ENCODE peak calls at places on chromosomes 11 and 22, in seven cellular contexts. One of them, this sample, is unnamed.

GRCh38 chr11:2929880-2930704 is 872 bp upstream of the PHLDA2 start:
- DNase-seq in GM23338: peak; percentile 69
- DNase-seq in CD8-positive, alpha-beta memory T cell: no peak
- DNase-seq in T-helper 2 cell: no peak
- DNase-seq in uterus: no peak
- DNase-seq in sigmoid colon: peak; percentile 70
- DNase-seq in activated T-helper 1 cell treated with anti-CD3 and anti-CD28 coated beads, Interleukin-12 subunit alpha, Interleukin-12 subunit beta, Interleukin-2, Interleukin-4 antibody, amounts not matched to agents 30 ng/mL and 10 ng/mL and 1 ng/mL, durations not matched to agents 14 hours and 24 hours and 36 hours: no peak
- DNase-seq in this sample: no peak

GRCh38 chr11:67351275-67352005 is 1.9 kb downstream of the POLD4 start:
- DNase-seq in GM23338: peak; percentile 90
- DNase-seq in CD8-positive, alpha-beta memory T cell: peak; percentile 55
- DNase-seq in T-helper 2 cell: peak; percentile 44
- DNase-seq in uterus: peak; percentile 68
- DNase-seq in sigmoid colon: peak; percentile 84
- DNase-seq in activated T-helper 1 cell treated with anti-CD3 and anti-CD28 coated beads, Interleukin-12 subunit alpha, Interleukin-12 subunit beta, Interleukin-2, Interleukin-4 antibody, amounts not matched to agents 30 ng/mL and 10 ng/mL and 1 ng/mL, durations not matched to agents 14 hours and 24 hours and 36 hours: peak; percentile 45
- DNase-seq in this sample: no peak

GRCh38 chr11:63592975-63593395 is 21.2 kb downstream of the PLAAT3 start:
- DNase-seq in GM23338: peak; percentile 60
- DNase-seq in CD8-positive, alpha-beta memory T cell: no peak
- DNase-seq in T-helper 2 cell: no peak
- DNase-seq in uterus: no peak
- DNase-seq in sigmoid colon: no peak
- DNase-seq in activated T-helper 1 cell treated with anti-CD3 and anti-CD28 coated beads, Interleukin-12 subunit alpha, Interleukin-12 subunit beta, Interleukin-2, Interleukin-4 antibody, amounts not matched to agents 30 ng/mL and 10 ng/mL and 1 ng/mL, durations not matched to agents 14 hours and 24 hours and 36 hours: no peak
- DNase-seq in this sample: no peak

GRCh38 chr11:30583505-30584280 is 2.5 kb downstream of the MPPED2 start:
- DNase-seq in GM23338: peak; percentile 62
- DNase-seq in CD8-positive, alpha-beta memory T cell: no peak
- DNase-seq in T-helper 2 cell: no peak
- DNase-seq in uterus: peak; percentile 66
- DNase-seq in sigmoid colon: peak; percentile 70
- DNase-seq in activated T-helper 1 cell treated with anti-CD3 and anti-CD28 coated beads, Interleukin-12 subunit alpha, Interleukin-12 subunit beta, Interleukin-2, Interleukin-4 antibody, amounts not matched to agents 30 ng/mL and 10 ng/mL and 1 ng/mL, durations not matched to agents 14 hours and 24 hours and 36 hours: no peak
- DNase-seq in this sample: peak; percentile 21

GRCh38 chr22:20803696-20804324 is 29.9 kb downstream of the SERPIND1 start:
- DNase-seq in GM23338: peak; percentile 65
- DNase-seq in CD8-positive, alpha-beta memory T cell: no peak
- DNase-seq in T-helper 2 cell: no peak
- DNase-seq in uterus: peak; percentile 28
- DNase-seq in sigmoid colon: no peak
- DNase-seq in activated T-helper 1 cell treated with anti-CD3 and anti-CD28 coated beads, Interleukin-12 subunit alpha, Interleukin-12 subunit beta, Interleukin-2, Interleukin-4 antibody, amounts not matched to agents 30 ng/mL and 10 ng/mL and 1 ng/mL, durations not matched to agents 14 hours and 24 hours and 36 hours: no peak
- DNase-seq in this sample: no peak

GRCh38 chr11:131745405-131745804 is 375.0 kb downstream of the NTM start:
- DNase-seq in GM23338: no peak
- DNase-seq in CD8-positive, alpha-beta memory T cell: no peak
- DNase-seq in T-helper 2 cell: no peak
- DNase-seq in uterus: no peak
- DNase-seq in sigmoid colon: no peak
- DNase-seq in activated T-helper 1 cell treated with anti-CD3 and anti-CD28 coated beads, Interleukin-12 subunit alpha, Interleukin-12 subunit beta, Interleukin-2, Interleukin-4 antibody, amounts not matched to agents 30 ng/mL and 10 ng/mL and 1 ng/mL, durations not matched to agents 14 hours and 24 hours and 36 hours: no peak
- DNase-seq in this sample: no peak

GRCh38 chr22:27639180-27640086 is 162.1 kb downstream of the MN1 start:
- DNase-seq in GM23338: no peak
- DNase-seq in CD8-positive, alpha-beta memory T cell: no peak
- DNase-seq in T-helper 2 cell: no peak
- DNase-seq in uterus: no peak
- DNase-seq in sigmoid colon: no peak
- DNase-seq in activated T-helper 1 cell treated with anti-CD3 and anti-CD28 coated beads, Interleukin-12 subunit alpha, Interleukin-12 subunit beta, Interleukin-2, Interleukin-4 antibody, amounts not matched to agents 30 ng/mL and 10 ng/mL and 1 ng/mL, durations not matched to agents 14 hours and 24 hours and 36 hours: no peak
- DNase-seq in this sample: no peak

GRCh38 chr11:8082391-8083087 is 1.5 kb downstream of the TUB start:
- DNase-seq in GM23338: peak; percentile 64
- DNase-seq in CD8-positive, alpha-beta memory T cell: no peak
- DNase-seq in T-helper 2 cell: no peak
- DNase-seq in uterus: no peak
- DNase-seq in sigmoid colon: no peak
- DNase-seq in activated T-helper 1 cell treated with anti-CD3 and anti-CD28 coated beads, Interleukin-12 subunit alpha, Interleukin-12 subunit beta, Interleukin-2, Interleukin-4 antibody, amounts not matched to agents 30 ng/mL and 10 ng/mL and 1 ng/mL, durations not matched to agents 14 hours and 24 hours and 36 hours: no peak
- DNase-seq in this sample: no peak

GRCh38 chr11:63890368-63890767 is 26.6 kb downstream of the RCOR2 start:
- DNase-seq in GM23338: no peak
- DNase-seq in CD8-positive, alpha-beta memory T cell: no peak
- DNase-seq in T-helper 2 cell: no peak
- DNase-seq in uterus: no peak
- DNase-seq in sigmoid colon: no peak
- DNase-seq in activated T-helper 1 cell treated with anti-CD3 and anti-CD28 coated beads, Interleukin-12 subunit alpha, Interleukin-12 subunit beta, Interleukin-2, Interleukin-4 antibody, amounts not matched to agents 30 ng/mL and 10 ng/mL and 1 ng/mL, durations not matched to agents 14 hours and 24 hours and 36 hours: no peak
- DNase-seq in this sample: no peak

GRCh38 chr11:69923641-69924307 is 104.6 kb upstream of the FGF3 start:
- DNase-seq in GM23338: no peak
- DNase-seq in CD8-positive, alpha-beta memory T cell: no peak
- DNase-seq in T-helper 2 cell: no peak
- DNase-seq in uterus: peak; percentile 6
- DNase-seq in sigmoid colon: peak; percentile 48
- DNase-seq in activated T-helper 1 cell treated with anti-CD3 and anti-CD28 coated beads, Interleukin-12 subunit alpha, Interleukin-12 subunit beta, Interleukin-2, Interleukin-4 antibody, amounts not matched to agents 30 ng/mL and 10 ng/mL and 1 ng/mL, durations not matched to agents 14 hours and 24 hours and 36 hours: no peak
- DNase-seq in this sample: no peak

GRCh38 chr11:128884703-128885338 is 6.3 kb upstream of the KCNJ5 start:
- DNase-seq in GM23338: peak; percentile 85
- DNase-seq in CD8-positive, alpha-beta memory T cell: peak; percentile 41
- DNase-seq in T-helper 2 cell: no peak
- DNase-seq in uterus: peak; percentile 25
- DNase-seq in sigmoid colon: peak; percentile 72
- DNase-seq in activated T-helper 1 cell treated with anti-CD3 and anti-CD28 coated beads, Interleukin-12 subunit alpha, Interleukin-12 subunit beta, Interleukin-2, Interleukin-4 antibody, amounts not matched to agents 30 ng/mL and 10 ng/mL and 1 ng/mL, durations not matched to agents 14 hours and 24 hours and 36 hours: peak; percentile 52
- DNase-seq in this sample: no peak

GRCh38 chr22:42949159-42949558 is 65.8 kb downstream of the PACSIN2 start:
- DNase-seq in GM23338: no peak
- DNase-seq in CD8-positive, alpha-beta memory T cell: no peak
- DNase-seq in T-helper 2 cell: no peak
- DNase-seq in uterus: no peak
- DNase-seq in sigmoid colon: no peak
- DNase-seq in activated T-helper 1 cell treated with anti-CD3 and anti-CD28 coated beads, Interleukin-12 subunit alpha, Interleukin-12 subunit beta, Interleukin-2, Interleukin-4 antibody, amounts not matched to agents 30 ng/mL and 10 ng/mL and 1 ng/mL, durations not matched to agents 14 hours and 24 hours and 36 hours: no peak
- DNase-seq in this sample: no peak

GRCh38 chr11:128621491-128622136 is 34.3 kb upstream of the ETS1 start:
- DNase-seq in GM23338: no peak
- DNase-seq in CD8-positive, alpha-beta memory T cell: no peak
- DNase-seq in T-helper 2 cell: no peak
- DNase-seq in uterus: peak; percentile 67
- DNase-seq in sigmoid colon: peak; percentile 87
- DNase-seq in activated T-helper 1 cell treated with anti-CD3 and anti-CD28 coated beads, Interleukin-12 subunit alpha, Interleukin-12 subunit beta, Interleukin-2, Interleukin-4 antibody, amounts not matched to agents 30 ng/mL and 10 ng/mL and 1 ng/mL, durations not matched to agents 14 hours and 24 hours and 36 hours: no peak
- DNase-seq in this sample: no peak

GRCh38 chr11:70948855-70949551 is 303.4 kb downstream of the SHANK2 start:
- DNase-seq in GM23338: peak; percentile 16
- DNase-seq in CD8-positive, alpha-beta memory T cell: no peak
- DNase-seq in T-helper 2 cell: no peak
- DNase-seq in uterus: no peak
- DNase-seq in sigmoid colon: no peak
- DNase-seq in activated T-helper 1 cell treated with anti-CD3 and anti-CD28 coated beads, Interleukin-12 subunit alpha, Interleukin-12 subunit beta, Interleukin-2, Interleukin-4 antibody, amounts not matched to agents 30 ng/mL and 10 ng/mL and 1 ng/mL, durations not matched to agents 14 hours and 24 hours and 36 hours: no peak
- DNase-seq in this sample: no peak

This sample was measured in thoracic aorta.